ENCODE peak calls at places on chromosomes 6 and 20, in five cellular contexts. One of them, this sample, is unnamed.

GRCh38 chr20:43824699-43825402 is 89.8 kb upstream of the TOX2 start:
- DNase-seq in heart left ventricle: no peak
- DNase-seq in fibroblast of lung: peak; percentile 64
- DNase-seq in tibial nerve: no peak
- DNase-seq in CD8-positive, alpha-beta T cell: no peak
- DNase-seq in this sample: no peak

GRCh38 chr6:90668141-90668540 is 81.3 kb upstream of the MAP3K7 start:
- DNase-seq in fibroblast of lung: no peak
- DNase-seq in tibial nerve: no peak
- DNase-seq in heart left ventricle: no peak
- DNase-seq in CD8-positive, alpha-beta T cell: no peak
- DNase-seq in this sample: no peak

GRCh38 chr6:125807293-125807692 is 16.5 kb downstream of the NCOA7 start:
- DNase-seq in heart left ventricle: no peak
- DNase-seq in CD8-positive, alpha-beta T cell: no peak
- DNase-seq in tibial nerve: no peak
- DNase-seq in fibroblast of lung: no peak
- DNase-seq in this sample: no peak

GRCh38 chr6:20706293-20707165 is 172.3 kb downstream of the CDKAL1 start:
- DNase-seq in fibroblast of lung: peak; percentile 43
- DNase-seq in heart left ventricle: no peak
- DNase-seq in tibial nerve: no peak
- DNase-seq in CD8-positive, alpha-beta T cell: no peak
- DNase-seq in this sample: no peak

GRCh38 chr6:140445474-140446004 is 1071.1 kb upstream of the CITED2 start:
- DNase-seq in heart left ventricle: no peak
- DNase-seq in fibroblast of lung: peak; percentile 53
- DNase-seq in CD8-positive, alpha-beta T cell: no peak
- DNase-seq in tibial nerve: no peak
- DNase-seq in this sample: no peak

GRCh38 chr6:21049572-21049971 is 515.3 kb downstream of the CDKAL1 start:
- DNase-seq in tibial nerve: no peak
- DNase-seq in heart left ventricle: no peak
- DNase-seq in CD8-positive, alpha-beta T cell: no peak
- DNase-seq in fibroblast of lung: peak; percentile 41
- DNase-seq in this sample: no peak

GRCh38 chr6:35305117-35305516 is 7.5 kb downstream of the DEF6 start:
- DNase-seq in heart left ventricle: no peak
- DNase-seq in tibial nerve: no peak
- DNase-seq in fibroblast of lung: no peak
- DNase-seq in CD8-positive, alpha-beta T cell: peak; percentile 25
- DNase-seq in this sample: no peak

GRCh38 chr6:14084388-14084787 is 33.2 kb upstream of the CD83 start:
- DNase-seq in fibroblast of lung: no peak
- DNase-seq in tibial nerve: no peak
- DNase-seq in CD8-positive, alpha-beta T cell: no peak
- DNase-seq in heart left ventricle: no peak
- DNase-seq in this sample: no peak

GRCh38 chr6:33161354-33162320 is 30.6 kb downstream of the COL11A2 start:
- DNase-seq in heart left ventricle: peak; percentile 84
- DNase-seq in tibial nerve: peak; percentile 80
- DNase-seq in fibroblast of lung: peak; percentile 49
- DNase-seq in CD8-positive, alpha-beta T cell: peak; percentile 76
- DNase-seq in this sample: peak; percentile 85

GRCh38 chr6:80366721-80367120 is 260.2 kb downstream of the BCKDHB start:
- DNase-seq in heart left ventricle: peak; percentile 55
- DNase-seq in CD8-positive, alpha-beta T cell: no peak
- DNase-seq in tibial nerve: no peak
- DNase-seq in fibroblast of lung: peak; percentile 66
- DNase-seq in this sample: no peak

GRCh38 chr6:38157905-38158304 is 338.4 kb downstream of the ZFAND3 start:
- DNase-seq in CD8-positive, alpha-beta T cell: no peak
- DNase-seq in tibial nerve: no peak
- DNase-seq in fibroblast of lung: no peak
- DNase-seq in heart left ventricle: no peak
- DNase-seq in this sample: no peak

GRCh38 chr6:156807028-156807427 is 29.9 kb downstream of the ARID1B start:
- DNase-seq in CD8-positive, alpha-beta T cell: no peak
- DNase-seq in tibial nerve: no peak
- DNase-seq in fibroblast of lung: no peak
- DNase-seq in heart left ventricle: no peak
- DNase-seq in this sample: peak; percentile 15

GRCh38 chr6:71123051-71123450 is 165.6 kb upstream of the OGFRL1 start:
- DNase-seq in fibroblast of lung: no peak
- DNase-seq in tibial nerve: no peak
- DNase-seq in CD8-positive, alpha-beta T cell: no peak
- DNase-seq in heart left ventricle: no peak
- DNase-seq in this sample: no peak

GRCh38 chr6:44627091-44627878 is 239.8 kb downstream of the CDC5L start:
- DNase-seq in CD8-positive, alpha-beta T cell: no peak
- DNase-seq in tibial nerve: peak; percentile 6
- DNase-seq in heart left ventricle: no peak
- DNase-seq in fibroblast of lung: no peak
- DNase-seq in this sample: no peak

GRCh38 chr6:83389606-83390005 is 41.2 kb downstream of the ME1 start:
- DNase-seq in CD8-positive, alpha-beta T cell: no peak
- DNase-seq in tibial nerve: no peak
- DNase-seq in fibroblast of lung: no peak
- DNase-seq in heart left ventricle: no peak
- DNase-seq in this sample: no peak

GRCh38 chr20:33662172-33662571 is at the start of gene C20orf144:
- DNase-seq in CD8-positive, alpha-beta T cell: no peak
- DNase-seq in heart left ventricle: no peak
- DNase-seq in tibial nerve: no peak
- DNase-seq in fibroblast of lung: no peak
- DNase-seq in this sample: no peak

GRCh38 chr6:46491201-46491788 is at the start of gene RCAN2:
- DNase-seq in CD8-positive, alpha-beta T cell: peak; percentile 23
- DNase-seq in tibial nerve: peak; percentile 16
- DNase-seq in heart left ventricle: peak; percentile 85
- DNase-seq in fibroblast of lung: peak; percentile 26
- DNase-seq in this sample: no peak

GRCh38 chr20:24806896-24807676 is 142.0 kb upstream of the CST7 start:
- DNase-seq in tibial nerve: no peak
- DNase-seq in heart left ventricle: no peak
- DNase-seq in CD8-positive, alpha-beta T cell: no peak
- DNase-seq in fibroblast of lung: no peak
- DNase-seq in this sample: no peak

GRCh38 chr6:168180548-168181011 is 101.6 kb upstream of the FRMD1 start:
- DNase-seq in fibroblast of lung: no peak
- DNase-seq in heart left ventricle: no peak
- DNase-seq in tibial nerve: no peak
- DNase-seq in CD8-positive, alpha-beta T cell: no peak
- DNase-seq in this sample: no peak

GRCh38 chr6:45136495-45136894 is 191.6 kb upstream of the RUNX2 start:
- DNase-seq in tibial nerve: no peak
- DNase-seq in fibroblast of lung: no peak
- DNase-seq in CD8-positive, alpha-beta T cell: no peak
- DNase-seq in heart left ventricle: no peak
- DNase-seq in this sample: no peak

GRCh38 chr6:89212472-89212871 is 4.7 kb downstream of the GABRR1 start:
- DNase-seq in tibial nerve: no peak
- DNase-seq in fibroblast of lung: no peak
- DNase-seq in CD8-positive, alpha-beta T cell: no peak
- DNase-seq in heart left ventricle: no peak
- DNase-seq in this sample: no peak

GRCh38 chr6:81171991-81172740 is 580.3 kb downstream of the TENT5A start:
- DNase-seq in heart left ventricle: peak; percentile 36
- DNase-seq in tibial nerve: peak; percentile 21
- DNase-seq in CD8-positive, alpha-beta T cell: no peak
- DNase-seq in fibroblast of lung: peak; percentile 53
- DNase-seq in this sample: no peak

GRCh38 chr6:170186909-170187668 is 103.8 kb downstream of the DLL1 start:
- DNase-seq in heart left ventricle: no peak
- DNase-seq in tibial nerve: peak; percentile 1
- DNase-seq in fibroblast of lung: no peak
- DNase-seq in CD8-positive, alpha-beta T cell: no peak
- DNase-seq in this sample: no peak

GRCh38 chr6:113782641-113783040 is 74.5 kb upstream of the MARCKS start:
- DNase-seq in fibroblast of lung: no peak
- DNase-seq in CD8-positive, alpha-beta T cell: no peak
- DNase-seq in heart left ventricle: no peak
- DNase-seq in tibial nerve: no peak
- DNase-seq in this sample: no peak

GRCh38 chr6:157732416-157733161 is 90.5 kb upstream of the SNX9 start:
- DNase-seq in heart left ventricle: no peak
- DNase-seq in fibroblast of lung: no peak
- DNase-seq in tibial nerve: no peak
- DNase-seq in CD8-positive, alpha-beta T cell: no peak
- DNase-seq in this sample: no peak

GRCh38 chr6:139367810-139368321 is 6.6 kb downstream of the CITED2 start:
- DNase-seq in CD8-positive, alpha-beta T cell: no peak
- DNase-seq in fibroblast of lung: no peak
- DNase-seq in heart left ventricle: no peak
- DNase-seq in tibial nerve: no peak
- DNase-seq in this sample: no peak

GRCh38 chr6:168132531-168133184 is 53.6 kb upstream of the FRMD1 start:
- DNase-seq in heart left ventricle: peak; percentile 75
- DNase-seq in fibroblast of lung: peak; percentile 51
- DNase-seq in CD8-positive, alpha-beta T cell: no peak
- DNase-seq in tibial nerve: peak; percentile 48
- DNase-seq in this sample: no peak

GRCh38 chr6:16409531-16410441 is 171.4 kb downstream of the GMPR start:
- DNase-seq in fibroblast of lung: peak; percentile 60
- DNase-seq in CD8-positive, alpha-beta T cell: peak; percentile 64
- DNase-seq in tibial nerve: peak; percentile 74
- DNase-seq in heart left ventricle: peak; percentile 57
- DNase-seq in this sample: peak; percentile 25

GRCh38 chr20:1897486-1897885 is 2.3 kb downstream of the SIRPA start:
- DNase-seq in fibroblast of lung: peak; percentile 27
- DNase-seq in CD8-positive, alpha-beta T cell: no peak
- DNase-seq in heart left ventricle: no peak
- DNase-seq in tibial nerve: peak; percentile 71
- DNase-seq in this sample: no peak
- H3K4me1 ChIP-seq in fibroblast of lung: peaks cover 2% of the 10 kb centered on the region
- H3K4me1 ChIP-seq in CD8-positive, alpha-beta T cell: no peaks in the 10 kb centered on the region
- H3K4me1 ChIP-seq in heart left ventricle: peaks cover 64% of the 10 kb centered on the region
- H3K4me1 ChIP-seq in tibial nerve: peaks cover 35% of the 10 kb centered on the region
- H3K4me1 ChIP-seq in this sample: no peaks in the 10 kb centered on the region

DNA sequence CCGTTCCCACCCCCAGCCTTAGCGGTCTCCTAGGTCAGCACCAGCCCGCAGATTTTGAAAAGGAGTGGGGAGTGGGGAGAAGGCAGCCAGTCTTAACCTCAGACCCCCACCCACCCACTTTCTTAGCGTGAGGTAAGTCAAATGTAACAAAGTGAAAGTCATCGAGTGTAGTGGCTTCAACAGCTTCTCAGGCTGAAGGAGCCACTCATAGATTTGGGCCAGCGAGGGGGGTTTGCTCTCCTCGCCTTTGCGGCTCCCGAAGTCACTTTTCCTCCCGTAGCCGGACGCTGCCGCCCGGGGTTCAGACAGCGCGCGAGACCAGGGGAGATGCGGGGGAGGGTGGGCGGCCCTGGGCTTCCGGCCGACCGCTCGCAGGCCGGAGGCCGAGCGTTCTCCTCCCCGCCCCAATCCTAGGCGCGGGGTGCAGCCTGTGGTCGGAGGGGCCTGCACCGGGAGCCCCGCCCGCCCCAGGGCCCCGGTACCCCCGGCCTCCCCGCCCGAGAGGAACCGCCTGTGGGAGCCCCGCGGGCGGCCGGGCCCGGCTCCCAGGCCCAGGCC is 3.4 kb downstream of the NKX2-2 start:
- DNase-seq in heart left ventricle: no peak
- DNase-seq in tibial nerve: no peak
- DNase-seq in CD8-positive, alpha-beta T cell: no peak
- DNase-seq in fibroblast of lung: no peak
- DNase-seq in this sample: no peak
- H3K27ac ChIP-seq in heart left ventricle: no peak overlapping the region
- H3K27ac ChIP-seq in tibial nerve: no peak overlapping the region
- H3K27ac ChIP-seq in CD8-positive, alpha-beta T cell: no peak overlapping the region
- H3K27ac ChIP-seq in fibroblast of lung: no peak overlapping the region
- H3K27ac ChIP-seq in this sample: no peak overlapping the region

GRCh38 chr20:61907081-61907891 is 158.4 kb downstream of the TAF4 start:
- DNase-seq in heart left ventricle: no peak
- DNase-seq in CD8-positive, alpha-beta T cell: no peak
- DNase-seq in fibroblast of lung: no peak
- DNase-seq in tibial nerve: no peak
- DNase-seq in this sample: no peak
- H3K27me3 ChIP-seq in heart left ventricle: no peaks in the 10 kb centered on the region
- H3K27me3 ChIP-seq in CD8-positive, alpha-beta T cell: no peaks in the 10 kb centered on the region
- H3K27me3 ChIP-seq in fibroblast of lung: no peaks in the 10 kb centered on the region
- H3K27me3 ChIP-seq in tibial nerve: no peaks in the 10 kb centered on the region
- H3K27me3 ChIP-seq in this sample: no peaks in the 10 kb centered on the region

DNA sequence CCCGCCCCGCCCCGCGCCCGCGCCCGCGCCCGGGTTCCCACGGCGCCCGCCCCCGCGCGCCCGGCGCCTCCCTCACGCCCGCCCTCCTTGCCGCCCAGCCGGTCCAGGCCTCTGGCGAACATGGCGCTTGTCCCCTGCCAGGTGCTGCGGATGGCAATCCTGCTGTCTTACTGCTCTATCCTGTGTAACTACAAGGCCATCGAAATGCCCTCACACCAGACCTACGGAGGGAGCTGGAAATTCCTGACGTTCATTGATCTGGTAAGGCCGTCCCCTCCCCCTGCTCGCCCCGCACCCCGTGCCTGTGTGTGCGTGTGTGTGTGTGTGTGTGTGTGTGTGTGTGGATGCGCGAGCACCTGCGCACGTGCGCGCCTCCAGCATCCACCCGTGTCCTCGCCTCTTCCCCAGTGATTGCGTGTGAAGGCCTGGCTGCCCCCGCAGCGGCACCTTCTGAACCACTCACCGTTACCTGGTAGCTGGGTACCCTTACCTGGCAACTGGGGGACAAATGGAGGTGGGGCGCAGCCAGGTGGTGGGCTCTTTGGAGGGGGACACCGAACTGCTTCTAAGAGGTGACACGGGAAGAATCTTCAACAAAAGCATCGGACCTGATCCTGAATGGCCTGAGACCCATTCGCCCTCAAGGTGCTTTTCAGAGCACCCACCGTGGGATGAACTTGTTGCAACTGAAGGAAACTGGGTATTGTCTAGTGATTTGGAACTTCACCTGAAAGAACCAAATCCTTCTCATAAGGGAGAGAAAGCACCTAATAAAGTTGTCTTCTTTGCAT is at the start of gene AIG1:
- DNase-seq in heart left ventricle: no peak
- DNase-seq in tibial nerve: peak; percentile 33
- DNase-seq in CD8-positive, alpha-beta T cell: peak; percentile 67
- DNase-seq in fibroblast of lung: no peak
- DNase-seq in this sample: peak; percentile 54
- H3K4me1 ChIP-seq in heart left ventricle: peaks cover 22% of the 10 kb centered on the region
- H3K4me1 ChIP-seq in tibial nerve: no peaks in the 10 kb centered on the region
- H3K4me1 ChIP-seq in CD8-positive, alpha-beta T cell: peaks cover 17% of the 10 kb centered on the region
- H3K4me1 ChIP-seq in fibroblast of lung: no peaks in the 10 kb centered on the region
- H3K4me1 ChIP-seq in this sample: peaks cover 14% of the 10 kb centered on the region

GRCh38 chr20:61970357-61970756 is 95.3 kb downstream of the TAF4 start:
- DNase-seq in CD8-positive, alpha-beta T cell: no peak
- DNase-seq in heart left ventricle: no peak
- DNase-seq in fibroblast of lung: no peak
- DNase-seq in tibial nerve: no peak
- DNase-seq in this sample: no peak

GRCh38 chr20:61968932-61969331 is 96.7 kb downstream of the TAF4 start:
- DNase-seq in tibial nerve: no peak
- DNase-seq in heart left ventricle: no peak
- DNase-seq in fibroblast of lung: no peak
- DNase-seq in CD8-positive, alpha-beta T cell: no peak
- DNase-seq in this sample: no peak

GRCh38 chr20:61968036-61968810 is 97.5 kb downstream of the TAF4 start:
- DNase-seq in fibroblast of lung: no peak
- DNase-seq in CD8-positive, alpha-beta T cell: no peak
- DNase-seq in tibial nerve: no peak
- DNase-seq in heart left ventricle: no peak
- DNase-seq in this sample: no peak

GRCh38 chr20:61967300-61967699 is 98.4 kb downstream of the TAF4 start:
- DNase-seq in heart left ventricle: no peak
- DNase-seq in CD8-positive, alpha-beta T cell: no peak
- DNase-seq in tibial nerve: no peak
- DNase-seq in fibroblast of lung: no peak
- DNase-seq in this sample: no peak

GRCh38 chr20:61969806-61970205 is 95.9 kb downstream of the TAF4 start:
- DNase-seq in heart left ventricle: no peak
- DNase-seq in fibroblast of lung: no peak
- DNase-seq in CD8-positive, alpha-beta T cell: no peak
- DNase-seq in tibial nerve: no peak
- DNase-seq in this sample: no peak
- H3K27ac ChIP-seq in heart left ventricle: no peak overlapping the region
- H3K27ac ChIP-seq in fibroblast of lung: no peak overlapping the region
- H3K27ac ChIP-seq in CD8-positive, alpha-beta T cell: no peak overlapping the region
- H3K27ac ChIP-seq in tibial nerve: no peak overlapping the region
- H3K27ac ChIP-seq in this sample: no peak overlapping the region